ENCODE peak calls at places on chromosomes 11 and 22, in ten cellular contexts. K, B, U, I, R, D, Y, A, C and W are unnamed samples.

GRCh38 chr22:39183991-39184585 is 31.6 kb upstream of the CBX7 start:
- DNase-seq in K (peak; percentile 93), B (peak; percentile 63), U (no peak), I (no peak), R (peak; percentile 88), D (peak; percentile 35), Y (no peak), A (no peak), C (peak; percentile 76), W (no peak)

GRCh38 chr11:111762981-111763643 is 3.1 kb downstream of the PPP2R1B start:
- DNase-seq in K (peak; percentile 29), B (peak; percentile 20), U (no peak), I (no peak), R (no peak), D (no peak), Y (no peak), A (no peak), C (no peak), W (no peak)

GRCh38 chr11:96188625-96189006 is 154.4 kb downstream of the MAML2 start:
- DNase-seq in K (peak; percentile 65), B (peak; percentile 57), U (no peak), I (peak; percentile 57), R (no peak), D (no peak), Y (no peak), A (no peak), C (no peak), W (no peak)

GRCh38 chr22:21972806-21973205 is 9.8 kb downstream of the TOP3B start:
- DNase-seq in K (no peak), B (no peak), U (no peak), I (no peak), R (peak; percentile 26), D (no peak), Y (no peak), A (no peak), C (peak; percentile 27), W (no peak)

GRCh38 chr11:63670077-63670737 is 969 bp downstream of the ATL3 start:
- DNase-seq in K (peak; percentile 62), B (peak; percentile 45), U (no peak), I (no peak), R (no peak), D (no peak), Y (no peak), A (no peak), C (no peak), W (no peak)

GRCh38 chr22:35413624-35414023 is 13.7 kb downstream of the MCM5 start:
- DNase-seq in K (no peak), B (no peak), U (no peak), I (no peak), R (no peak), D (no peak), Y (no peak), A (no peak), C (no peak), W (no peak)

GRCh38 chr11:133872160-133872559 is 26.8 kb upstream of the SPATA19 start:
- DNase-seq in K (no peak), B (no peak), U (no peak), I (no peak), R (no peak), D (no peak), Y (no peak), A (no peak), C (no peak), W (no peak)

GRCh38 chr11:70528794-70529580 is 130.7 kb downstream of the CTTN start:
- DNase-seq in K (no peak), B (no peak), U (no peak), I (no peak), R (peak; percentile 16), D (no peak), Y (no peak), A (no peak), C (no peak), W (no peak)

GRCh38 chr11:33869511-33870422 is 22.1 kb downstream of the LMO2 start:
- DNase-seq in K (peak; percentile 45), B (peak; percentile 2), U (no peak), I (peak; percentile 34), R (peak; percentile 80), D (no peak), Y (peak; percentile 47), A (peak; percentile 46), C (peak; percentile 91), W (peak; percentile 35)

GRCh38 chr11:11416917-11417316 is 63.9 kb upstream of the CSNK2A3 start:
- DNase-seq in K (peak; percentile 72), B (peak; percentile 65), U (no peak), I (no peak), R (no peak), D (no peak), Y (no peak), A (no peak), C (no peak), W (no peak)

GRCh38 chr11:91263698-91264097 is 960.9 kb upstream of the FAT3 start:
- DNase-seq in K (no peak), B (no peak), U (no peak), I (no peak), R (no peak), D (no peak), Y (no peak), A (no peak), C (no peak), W (no peak)

GRCh38 chr11:112470355-112470754 is 209.7 kb upstream of the PLET1 start:
- DNase-seq in K (peak; percentile 6), B (peak; percentile 4), U (no peak), I (no peak), R (no peak), D (no peak), Y (no peak), A (no peak), C (no peak), W (no peak)

GRCh38 chr11:123060265-123061000 is 1.5 kb downstream of the HSPA8 start:
- DNase-seq in K (no peak), B (no peak), U (no peak), I (no peak), R (no peak), D (no peak), Y (no peak), A (no peak), C (no peak), W (no peak)

GRCh38 chr11:123057604-123058305 is 4.2 kb downstream of the HSPA8 start:
- DNase-seq in K (no peak), B (no peak), U (no peak), I (no peak), R (no peak), D (no peak), Y (no peak), A (no peak), C (no peak), W (no peak)

GRCh38 chr11:123055132-123055924 is 6.6 kb downstream of the HSPA8 start:
- DNase-seq in K (no peak), B (no peak), U (no peak), I (no peak), R (no peak), D (no peak), Y (no peak), A (no peak), C (no peak), W (no peak)

GRCh38 chr11:123054301-123055065 is 7.5 kb downstream of the HSPA8 start:
- DNase-seq in K (peak; percentile 82), B (peak; percentile 73), U (peak; percentile 24), I (no peak), R (no peak), D (no peak), Y (no peak), A (no peak), C (no peak), W (peak; percentile 23)

DNA sequence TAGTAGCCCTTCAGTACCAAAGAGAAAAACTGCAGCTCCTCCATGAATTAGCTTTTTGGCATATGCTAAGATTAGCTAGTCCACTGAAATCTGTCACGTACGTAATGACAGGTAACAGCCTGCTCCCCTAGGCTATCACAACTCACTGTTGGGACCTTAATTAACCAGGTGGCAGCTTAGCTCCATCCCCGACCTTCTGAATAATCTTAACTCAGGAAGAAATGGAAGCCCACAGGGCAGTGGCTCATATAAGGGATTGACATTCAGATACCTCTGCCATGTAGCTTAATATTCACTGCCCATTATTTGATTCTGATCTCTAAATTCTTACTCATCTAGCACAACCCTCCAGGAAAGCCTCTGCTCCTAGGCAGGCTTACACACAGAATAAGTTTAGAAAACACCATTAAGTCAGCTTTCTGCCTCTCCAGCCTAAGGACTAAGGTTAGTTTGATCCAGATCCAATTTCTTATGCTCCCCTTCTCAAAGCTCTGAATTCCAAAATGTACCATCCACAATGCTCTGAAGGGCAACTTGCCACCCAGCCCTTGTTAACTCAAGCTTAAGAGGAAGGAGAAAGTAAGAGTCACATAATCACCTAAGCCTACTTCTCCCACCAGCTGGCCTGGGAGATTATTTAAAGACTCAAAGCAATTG is 5.0 kb downstream of the HSPA8 start:
- DNase-seq in K (no peak), B (no peak), U (no peak), I (no peak), R (no peak), D (no peak), Y (no peak), A (no peak), C (no peak), W (peak; percentile 38)
- H3K4me3 ChIP-seq in K (no peak overlapping the region), B (no peak overlapping the region), U (peak overlapping the region; percentile 100), I (peak overlapping the region; percentile 3), R (no peak overlapping the region), D (no peak overlapping the region), Y (peak overlapping the region; percentile 98), A (no peak overlapping the region), C (no peak overlapping the region), W (no peak overlapping the region)

GRCh38 chr22:47547239-47547661 is 784.8 kb downstream of the TBC1D22A start:
- DNase-seq in K (no peak), B (no peak), U (no peak), I (no peak), R (no peak), D (peak; percentile 36), Y (no peak), A (no peak), C (no peak), W (no peak)
- H3K9me3 ChIP-seq in K (no peaks in the 10 kb centered on the region), B (peaks cover 43% of the 10 kb centered on the region), U (no peaks in the 10 kb centered on the region), I (peaks cover 4% of the 10 kb centered on the region), R (no peaks in the 10 kb centered on the region), D (no peaks in the 10 kb centered on the region), Y (peaks cover 7% of the 10 kb centered on the region), A (no peaks in the 10 kb centered on the region), C (no peaks in the 10 kb centered on the region), W (peaks cover 4% of the 10 kb centered on the region)

DNA sequence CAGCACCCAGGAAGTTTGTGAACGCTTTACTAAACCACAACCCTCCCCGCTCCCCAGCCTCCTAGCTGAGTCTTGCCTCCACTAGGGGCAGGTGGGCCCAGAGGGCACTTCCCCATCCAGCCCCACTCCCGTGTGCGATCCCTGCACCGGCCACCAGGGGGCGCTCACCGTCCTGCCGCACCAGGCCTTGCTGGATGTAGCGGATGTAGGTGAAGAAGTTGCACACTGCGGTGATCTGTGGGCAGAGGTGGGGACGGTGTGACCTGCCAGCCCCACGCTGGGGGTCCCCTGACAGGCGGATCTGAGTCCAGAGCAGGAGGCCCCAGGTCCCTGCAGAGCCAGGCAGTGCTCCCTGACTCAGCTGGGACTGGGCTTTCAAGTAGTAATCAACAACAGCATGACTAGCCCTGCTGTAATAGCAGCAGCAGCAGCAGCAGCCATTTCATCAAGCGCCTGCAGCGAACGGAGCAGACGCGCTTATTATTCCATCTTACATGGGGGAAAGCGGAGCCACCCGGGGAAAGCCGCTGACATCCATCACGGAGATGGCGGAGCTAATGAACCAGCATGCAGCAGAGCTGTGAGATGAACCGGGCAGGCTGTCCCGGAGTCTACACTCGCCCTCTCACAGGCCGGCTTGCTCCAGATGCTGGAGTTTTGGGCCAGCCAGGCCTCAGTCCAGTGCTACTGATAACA is 7.9 kb upstream of the FADS3 start:
- DNase-seq in K (peak; percentile 80), B (peak; percentile 54), U (peak; percentile 83), I (peak; percentile 94), R (peak; percentile 93), D (peak; percentile 98), Y (peak; percentile 83), A (peak; percentile 87), C (peak; percentile 99), W (peak; percentile 90)
- H3K4me3 ChIP-seq in K (no peak overlapping the region), B (no peak overlapping the region), U (no peak overlapping the region), I (no peak overlapping the region), R (no peak overlapping the region), D (no peak overlapping the region), Y (no peak overlapping the region), A (no peak overlapping the region), C (no peak overlapping the region), W (no peak overlapping the region)

GRCh38 chr22:48441553-48441850 is 1386.2 kb downstream of the BRD1 start:
- DNase-seq in K (no peak), B (no peak), U (no peak), I (no peak), R (no peak), D (no peak), Y (no peak), A (no peak), C (peak; percentile 58), W (no peak)
- H3K9me3 ChIP-seq in K (no peaks in the 10 kb centered on the region), B (peaks cover 64% of the 10 kb centered on the region), U (no peaks in the 10 kb centered on the region), I (no peaks in the 10 kb centered on the region), R (no peaks in the 10 kb centered on the region), D (no peaks in the 10 kb centered on the region), Y (no peaks in the 10 kb centered on the region), A (no peaks in the 10 kb centered on the region), C (no peaks in the 10 kb centered on the region), W (no peaks in the 10 kb centered on the region)